ENCODE peak calls at places on chromosome 18, in six cellular contexts. S is glutamatergic neuron; J is hepatocyte; A is WTC11; K is right atrium auricular region; N is CD4-positive, alpha-beta T cell. W is an unnamed sample.

GRCh38 chr18:49911414-49911813 is 98.1 kb upstream of the ACAA2 start:
- DNase-seq in A (no peak), J (peak), N (no peak), K (no peak), S (no peak), W (no peak)

GRCh38 chr18:73240899-73241298 is 373.1 kb upstream of the NETO1 start:
- DNase-seq in N (no peak), S (no peak), A (no peak), K (no peak), J (no peak), W (no peak)

GRCh38 chr18:59353079-59353680 is 5.9 kb downstream of the LMAN1 start:
- DNase-seq in K (no peak), J (no peak), S (no peak), N (no peak), A (no peak), W (no peak)

GRCh38 chr18:58538604-58539386 is 90.1 kb downstream of the ALPK2 start:
- DNase-seq in K (no peak), A (no peak), N (no peak), S (no peak), J (no peak), W (no peak)

GRCh38 chr18:37254256-37254880 is 311.2 kb downstream of the CELF4 start:
- DNase-seq in A (no peak), N (no peak), J (peak), K (no peak), S (peak), W (no peak)

GRCh38 chr18:43078485-43079092 is 36.9 kb downstream of the RIT2 start:
- DNase-seq in S (no peak), A (peak), N (no peak), K (no peak), J (no peak), W (no peak)

GRCh38 chr18:60053747-60054304 is 154.0 kb downstream of the PMAIP1 start:
- DNase-seq in N (no peak), A (no peak), J (peak), K (no peak), S (no peak), W (no peak)

GRCh38 chr18:26407721-26408601 is 140.4 kb downstream of the KCTD1 start:
- DNase-seq in S (no peak), K (no peak), A (no peak), J (no peak), N (no peak), W (no peak)

GRCh38 chr18:59799383-59800015 is 100.3 kb upstream of the PMAIP1 start:
- DNase-seq in N (no peak), K (no peak), S (no peak), A (no peak), J (no peak), W (no peak)

GRCh38 chr18:23972416-23972815 is 42.1 kb upstream of the TTC39C start:
- DNase-seq in K (no peak), A (no peak), J (no peak), N (no peak), S (no peak), W (peak)

GRCh38 chr18:54357082-54357659 is 487 bp downstream of the STARD6 start:
- DNase-seq in K (no peak), J (no peak), N (no peak), S (no peak), A (peak), W (no peak)

GRCh38 chr18:12317664-12318333 is 9.8 kb downstream of the TUBB6 start:
- DNase-seq in S (no peak), N (no peak), J (no peak), K (no peak), A (no peak), W (no peak)

DNA sequence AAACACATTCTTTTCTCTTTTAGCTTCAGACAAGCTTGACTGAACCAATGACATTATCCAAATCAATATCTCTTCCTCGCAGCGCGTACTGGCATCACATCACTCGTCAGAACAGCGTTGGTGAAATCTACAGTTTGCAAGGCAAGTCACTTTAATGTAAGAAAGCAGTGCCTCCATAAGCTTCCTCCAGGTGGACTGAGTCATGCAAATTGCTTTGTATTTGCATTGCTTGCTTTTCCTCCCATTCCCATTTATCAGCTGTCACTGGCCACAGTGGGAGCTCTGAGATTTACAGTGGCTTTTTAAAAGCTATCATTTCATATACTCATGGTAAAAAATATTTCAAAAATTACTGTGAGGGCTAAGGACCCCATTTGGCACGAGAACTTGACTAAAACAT is 189.9 kb downstream of the CD226 start:
- DNase-seq in A (no peak), S (no peak), K (no peak), J (no peak), N (no peak), W (no peak)
- TF ChIP-seq CTCF in A (no peak), S (no peak), K (no peak), J (no peak), N (no peak), W (no peak)

DNA sequence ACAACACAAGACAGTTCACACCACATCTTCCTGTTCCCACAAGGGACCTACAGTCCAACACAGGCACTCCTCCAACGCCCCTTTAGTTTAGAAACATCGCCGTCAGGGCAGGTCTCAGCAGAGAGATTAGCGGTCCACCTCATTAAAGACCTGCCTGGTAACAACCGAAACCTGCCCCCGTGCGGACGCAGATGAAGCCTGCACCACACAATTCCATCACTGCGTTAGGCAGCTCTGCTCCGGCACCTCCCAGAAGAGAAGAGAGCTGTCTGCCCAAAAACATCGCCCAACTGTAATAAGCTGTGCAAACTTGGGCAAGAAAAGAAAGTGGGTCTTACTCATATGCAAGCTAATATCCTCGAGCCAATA is 32.7 kb downstream of the ZNF516 start:
- DNase-seq in J (no peak), K (peak), A (no peak), S (no peak), N (no peak), W (no peak)
- TF ChIP-seq CTCF in J (no peak), K (no peak), A (no peak), S (no peak), N (no peak), W (no peak)

GRCh38 chr18:29780814-29781213 is 1261.7 kb downstream of the DSC3 start:
- DNase-seq in A (no peak), N (no peak), S (no peak), J (no peak), K (no peak), W (no peak)
- TF ChIP-seq CTCF in A (no peak), N (no peak), S (no peak), J (no peak), K (no peak), W (no peak)

GRCh38 chr18:40524881-40525280 is 1430.2 kb upstream of the PIK3C3 start:
- DNase-seq in K (no peak), S (no peak), N (no peak), J (no peak), A (no peak), W (no peak)

GRCh38 chr18:40531061-40531460 is 1424.0 kb upstream of the PIK3C3 start:
- DNase-seq in K (no peak), S (no peak), J (no peak), A (no peak), N (no peak), W (no peak)

GRCh38 chr18:40534748-40535147 is 1420.3 kb upstream of the PIK3C3 start:
- DNase-seq in N (no peak), J (no peak), K (no peak), S (no peak), A (no peak), W (no peak)

DNA sequence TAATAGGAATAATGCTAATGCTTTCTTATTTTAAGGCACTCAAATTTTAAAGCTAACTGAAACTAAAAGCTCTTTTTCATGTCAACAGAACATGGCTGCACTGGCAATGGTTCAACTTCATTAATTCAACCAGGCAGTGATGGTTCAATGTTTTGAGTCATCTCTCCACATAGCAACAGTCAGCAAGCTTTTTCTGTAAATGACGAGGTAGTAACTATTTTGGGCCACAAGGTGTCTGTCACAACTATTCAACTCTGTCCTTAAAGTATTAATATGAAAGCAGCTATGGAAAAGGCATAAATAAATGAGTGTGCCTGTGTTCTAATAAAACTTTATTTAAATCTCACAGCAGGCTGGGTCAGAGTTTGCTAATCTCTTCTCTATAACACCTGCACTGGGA is 1425.6 kb upstream of the PIK3C3 start:
- DNase-seq in K (no peak), N (no peak), S (no peak), A (no peak), J (no peak), W (no peak)
- TF ChIP-seq CTCF in K (no peak), N (no peak), S (peak), A (peak), J (peak), W (no peak)

GRCh38 chr18:6729247-6730091 is at the start of gene ARHGAP28:
- DNase-seq in A (peak), J (peak), K (peak), S (peak), N (no peak), W (peak)
- TF ChIP-seq CTCF in A (no peak), J (peak), K (peak), S (no peak), N (no peak), W (no peak)

GRCh38 chr18:71426441-71426840 is 1117.7 kb downstream of the CBLN2 start:
- DNase-seq in J (no peak), A (no peak), S (no peak), N (no peak), K (no peak), W (no peak)
- TF ChIP-seq CTCF in J (no peak), A (no peak), S (peak), N (no peak), K (no peak), W (no peak)

DNA sequence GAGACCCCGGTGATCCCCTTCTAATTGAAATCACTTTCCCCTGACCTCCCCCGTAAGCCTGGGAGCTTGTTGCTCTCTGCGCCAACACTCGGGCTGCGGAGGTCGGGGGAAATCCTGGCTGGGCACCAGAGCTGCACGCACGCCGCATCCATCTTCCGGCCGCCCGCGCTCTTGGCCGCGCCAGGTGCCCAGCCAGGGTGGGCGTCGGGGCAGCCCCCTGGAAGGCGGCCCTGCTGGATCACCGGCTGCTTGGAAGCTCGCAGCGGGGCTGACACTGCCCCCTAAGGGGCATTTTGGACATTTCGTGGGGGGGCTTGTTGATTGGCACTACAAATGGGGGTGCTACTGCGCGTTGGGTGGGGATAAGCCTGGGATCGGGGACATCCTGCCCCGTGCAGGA is 280.3 kb upstream of the SKOR2 start:
- DNase-seq in K (no peak), S (no peak), A (peak), N (no peak), J (no peak), W (no peak)
- TF ChIP-seq CTCF in K (peak), S (no peak), A (peak), N (no peak), J (no peak), W (no peak)

W was measured in GM10248.